ENCODE peak calls at places on chromosome 15, in five cellular contexts. S, N, H, E and A are unnamed samples.
A peak's percentile ranks its signal among the peaks of the same experiment; 100 is the strongest.

GRCh38 chr15:37098468-37099320 is 1.7 kb downstream of the MEIS2 start:
- DNase-seq in S (peak; percentile 47), N (peak; percentile 48), H (peak; percentile 61), E (peak; percentile 48), A (no peak)

GRCh38 chr15:50148362-50148963 is 29.4 kb upstream of the ATP8B4 start:
- DNase-seq in S (peak; percentile 70), N (peak; percentile 25), H (peak; percentile 84), E (no peak), A (no peak)

GRCh38 chr15:94177112-94177511 is 54.2 kb upstream of the MCTP2 start:
- DNase-seq in S (peak; percentile 66), N (peak; percentile 14), H (no peak), E (no peak), A (no peak)

GRCh38 chr15:59260090-59260489 is 53.4 kb downstream of the LDHAL6B start:
- DNase-seq in S (no peak), N (no peak), H (no peak), E (no peak), A (no peak)

GRCh38 chr15:81037952-81038743 is 37.4 kb downstream of the TLNRD1 start:
- DNase-seq in S (no peak), N (no peak), H (no peak), E (no peak), A (no peak)

GRCh38 chr15:100879461-100880138 is at the start of gene ALDH1A3:
- DNase-seq in S (peak; percentile 81), N (peak; percentile 90), H (peak; percentile 56), E (peak; percentile 47), A (no peak)

GRCh38 chr15:80679167-80679804 is 15.8 kb upstream of the ABHD17C start:
- DNase-seq in S (peak; percentile 85), N (no peak), H (no peak), E (no peak), A (no peak)

GRCh38 chr15:59687831-59688230 is 1.3 kb downstream of the BNIP2 start:
- DNase-seq in S (no peak), N (peak; percentile 18), H (no peak), E (no peak), A (no peak)

GRCh38 chr15:51366071-51366470 is 24.6 kb downstream of the GLDN start:
- DNase-seq in S (no peak), N (no peak), H (no peak), E (no peak), A (no peak)

GRCh38 chr15:65006876-65007275 is 17.2 kb upstream of the SPG21 start:
- DNase-seq in S (no peak), N (no peak), H (peak; percentile 36), E (no peak), A (no peak)

DNA sequence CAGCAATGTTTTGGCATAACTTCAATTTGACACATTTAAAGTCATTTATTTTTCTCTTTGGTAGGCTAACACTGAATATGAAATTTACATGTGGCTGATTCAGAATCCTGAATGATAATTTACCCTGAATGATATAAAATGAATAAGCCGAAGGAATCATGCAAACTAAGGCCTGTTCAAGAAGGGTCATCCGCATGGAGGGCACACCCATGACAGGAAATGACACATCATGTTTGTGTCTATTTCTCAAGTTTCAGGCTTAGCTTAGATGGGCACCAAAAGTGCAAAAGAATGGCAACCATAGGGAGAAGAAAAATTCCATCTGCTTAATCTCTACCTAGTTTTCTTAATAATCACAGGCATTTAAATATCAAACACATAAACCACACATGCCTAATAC is 141.5 kb downstream of the DUT start:
- DNase-seq in S (peak; percentile 56), N (peak; percentile 56), H (no peak), E (no peak), A (no peak)
- H3K27ac ChIP-seq in S (no peak overlapping the region), N (peak overlapping the region; percentile 64), H (no peak overlapping the region), E (no peak overlapping the region), A (no peak overlapping the region)

GRCh38 chr15:34581043-34581365 is 2.4 kb downstream of the GOLGA8B start:
- DNase-seq in S (no peak), N (no peak), H (no peak), E (no peak), A (no peak)

GRCh38 chr15:34584321-34584668 is 844 bp upstream of the GOLGA8B start:
- DNase-seq in S (peak; percentile 6), N (no peak), H (peak; percentile 22), E (no peak), A (no peak)

GRCh38 chr15:34582461-34583357 is 742 bp downstream of the GOLGA8B start:
- DNase-seq in S (peak; percentile 50), N (peak; percentile 46), H (peak; percentile 40), E (peak; percentile 41), A (no peak)

GRCh38 chr15:34584996-34585395 is 1.5 kb upstream of the GOLGA8B start:
- DNase-seq in S (no peak), N (no peak), H (no peak), E (no peak), A (no peak)

DNA sequence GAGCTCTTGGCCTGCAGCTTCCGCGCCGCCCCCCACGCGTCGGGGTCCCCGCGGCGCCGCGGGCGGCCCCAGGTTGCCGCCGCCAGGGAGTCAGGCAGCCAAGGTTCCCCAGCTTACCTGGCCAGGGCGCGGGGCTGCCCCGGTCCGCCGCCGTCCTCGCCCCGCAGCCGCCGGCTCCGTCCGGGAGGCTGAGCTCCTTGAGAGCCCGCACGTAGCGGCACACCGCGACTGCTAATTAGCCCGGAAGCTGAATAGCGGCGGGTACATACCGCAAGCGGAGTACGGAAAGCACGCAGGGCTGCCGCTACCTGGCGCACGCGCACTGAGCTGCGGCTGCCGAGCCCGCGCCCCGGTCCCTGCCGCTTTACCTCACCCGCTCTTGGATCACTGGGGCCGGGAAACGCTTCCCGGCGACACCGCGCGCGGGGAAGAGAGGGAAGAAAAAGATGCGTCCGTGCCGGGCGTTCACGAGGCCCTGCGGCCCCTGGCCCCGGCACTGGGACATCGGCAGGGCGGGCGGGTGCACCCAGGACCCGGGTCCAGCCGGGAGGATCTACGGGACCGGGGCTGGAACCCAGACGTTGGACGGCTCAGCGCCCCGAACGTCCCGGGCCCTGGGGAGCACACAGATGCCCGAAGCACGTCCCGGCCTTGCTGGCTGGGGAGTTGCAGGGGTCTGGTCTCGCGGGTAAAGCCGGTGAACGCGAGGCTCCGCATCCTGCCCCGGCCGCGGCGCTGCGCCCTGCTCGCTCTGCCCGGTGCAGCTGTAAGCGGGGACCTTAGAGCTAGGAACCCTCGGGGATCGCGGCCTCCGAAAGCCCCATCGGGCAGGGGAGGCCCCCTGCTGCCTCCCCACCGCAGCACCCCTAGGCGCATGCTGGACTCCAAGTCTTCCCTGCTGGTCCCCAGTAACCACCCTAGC is at the start of gene GOLGA8B:
- DNase-seq in S (peak; percentile 72), N (peak; percentile 89), H (peak; percentile 86), E (peak; percentile 66), A (no peak)
- H3K27ac ChIP-seq in S (peak within 1 kb of the TSS; percentile 33), N (peak within 1 kb of the TSS; percentile 74), H (no peak within 1 kb of the TSS), E (peak within 1 kb of the TSS; percentile 61), A (peak within 1 kb of the TSS; percentile 38)

GRCh38 chr15:55741592-55742497 is 1.1 kb downstream of the PRTG start:
- DNase-seq in S (peak; percentile 5), N (peak; percentile 18), H (peak; percentile 72), E (no peak), A (no peak)

GRCh38 chr15:55742498-55742926 is 440 bp downstream of the PRTG start:
- DNase-seq in S (no peak), N (no peak), H (peak; percentile 23), E (peak; percentile 34), A (no peak)

GRCh38 chr15:55744026-55744655 is 1.2 kb upstream of the PRTG start:
- DNase-seq in S (no peak), N (no peak), H (no peak), E (no peak), A (no peak)

GRCh38 chr15:55742927-55743614 is at the start of gene PRTG:
- DNase-seq in S (peak; percentile 37), N (peak; percentile 22), H (peak; percentile 78), E (peak; percentile 77), A (no peak)

DNA sequence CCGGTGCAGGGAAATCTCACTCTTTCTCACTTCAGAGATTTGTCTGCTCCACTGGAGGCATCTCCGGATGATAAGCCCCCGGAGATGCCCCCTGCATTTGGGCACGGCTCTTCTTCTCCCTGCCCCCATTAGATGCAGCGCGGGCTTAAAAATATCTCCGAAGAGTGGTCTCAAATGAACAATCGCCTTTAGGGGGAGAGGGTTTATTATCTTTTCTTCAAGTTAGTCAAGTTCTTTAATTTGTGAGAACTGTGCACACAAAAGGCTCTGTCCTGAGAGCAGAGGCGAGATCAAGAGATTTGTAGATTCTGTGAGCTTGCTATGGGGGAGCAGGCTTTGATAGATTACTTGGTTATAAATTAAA is 645 bp upstream of the PRTG start:
- DNase-seq in S (no peak), N (no peak), H (no peak), E (no peak), A (no peak)
- H3K27ac ChIP-seq in S (no peak overlapping the region), N (no peak overlapping the region), H (no peak overlapping the region), E (peak overlapping the region; percentile 75), A (peak overlapping the region; percentile 66)

GRCh38 chr15:41336549-41336948 is 3.9 kb downstream of the NUSAP1 start:
- DNase-seq in S (no peak), N (no peak), H (no peak), E (no peak), A (no peak)

GRCh38 chr15:41331833-41332787 is at the start of gene OIP5:
- DNase-seq in S (peak; percentile 100), N (peak; percentile 99), H (peak; percentile 100), E (peak; percentile 95), A (peak; percentile 97)

GRCh38 chr15:41334293-41335120 is 1.8 kb downstream of the NUSAP1 start:
- DNase-seq in S (no peak), N (no peak), H (no peak), E (no peak), A (no peak)

GRCh38 chr15:41332788-41333527 is at the start of gene NUSAP1:
- DNase-seq in S (no peak), N (no peak), H (no peak), E (no peak), A (no peak)

DNA sequence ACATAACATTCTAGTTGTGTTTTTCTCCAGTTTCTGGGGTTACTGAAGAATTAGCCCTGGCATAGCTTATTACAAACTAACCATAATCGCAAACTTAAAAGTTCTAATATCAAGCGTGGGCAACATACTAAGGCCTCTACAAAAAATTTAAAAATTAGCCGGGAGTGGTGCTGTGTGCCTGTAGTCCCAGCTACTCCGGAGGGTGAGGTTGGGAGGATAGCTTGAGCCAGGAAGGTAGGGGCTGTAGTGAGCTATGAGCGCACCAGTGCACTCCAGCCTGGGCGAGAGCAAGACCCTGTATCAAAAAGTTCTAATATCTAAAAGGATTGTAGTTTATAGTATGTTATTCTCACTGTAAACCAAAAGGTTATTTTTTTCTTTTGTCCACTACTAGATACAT is 1.1 kb downstream of the OIP5 start:
- DNase-seq in S (no peak), N (no peak), H (no peak), E (no peak), A (no peak)
- H3K27ac ChIP-seq in S (peak overlapping the region; percentile 35), N (peak overlapping the region; percentile 13), H (no peak overlapping the region), E (no peak overlapping the region), A (no peak overlapping the region)

GRCh38 chr15:99502661-99503060 is 63.1 kb upstream of the MEF2A start:
- DNase-seq in S (no peak), N (no peak), H (no peak), E (no peak), A (no peak)

GRCh38 chr15:99504823-99505551 is 60.8 kb upstream of the MEF2A start:
- DNase-seq in S (peak; percentile 45), N (peak; percentile 40), H (peak; percentile 12), E (no peak), A (no peak)

GRCh38 chr15:99504071-99504822 is 61.5 kb upstream of the MEF2A start:
- DNase-seq in S (no peak), N (no peak), H (no peak), E (no peak), A (no peak)

GRCh38 chr15:99502182-99502581 is 63.6 kb upstream of the MEF2A start:
- DNase-seq in S (no peak), N (no peak), H (no peak), E (no peak), A (no peak)

GRCh38 chr15:99503411-99503810 is 62.4 kb upstream of the MEF2A start:
- DNase-seq in S (no peak), N (no peak), H (no peak), E (no peak), A (no peak)
- H3K27ac ChIP-seq in S (no peak overlapping the region), N (no peak overlapping the region), H (no peak overlapping the region), E (no peak overlapping the region), A (no peak overlapping the region)